ENCODE peak calls at places on chromosomes 11 and 22, in four cellular contexts. One of them, this sample, is unnamed.

GRCh38 chr11:126538071-126538470 is 182.6 kb downstream of the ST3GAL4 start:
- DNase-seq in nephron progenitor cell: no peak
- DNase-seq in cardiac fibroblast: no peak
- DNase-seq in glutamatergic neuron: no peak
- DNase-seq in this sample: no peak

GRCh38 chr11:123429851-123430735 is at the start of gene GRAMD1B:
- DNase-seq in cardiac fibroblast: peak
- DNase-seq in nephron progenitor cell: peak
- DNase-seq in glutamatergic neuron: peak
- DNase-seq in this sample: peak

GRCh38 chr11:123859731-123860130 is 25.7 kb downstream of the TMEM225 start:
- DNase-seq in glutamatergic neuron: no peak
- DNase-seq in cardiac fibroblast: no peak
- DNase-seq in nephron progenitor cell: no peak
- DNase-seq in this sample: no peak

GRCh38 chr11:80109652-80110051 is 668.8 kb upstream of the TENM4 start:
- DNase-seq in nephron progenitor cell: no peak
- DNase-seq in glutamatergic neuron: no peak
- DNase-seq in cardiac fibroblast: no peak
- DNase-seq in this sample: no peak

GRCh38 chr22:24325105-24325757 is 54.6 kb downstream of the SPECC1L start:
- DNase-seq in cardiac fibroblast: peak
- DNase-seq in glutamatergic neuron: no peak
- DNase-seq in nephron progenitor cell: no peak
- DNase-seq in this sample: peak

GRCh38 chr11:61704838-61705237 is 24.6 kb downstream of the DAGLA start:
- DNase-seq in nephron progenitor cell: no peak
- DNase-seq in cardiac fibroblast: no peak
- DNase-seq in glutamatergic neuron: no peak
- DNase-seq in this sample: no peak

GRCh38 chr11:77386178-77386577 is 84.7 kb upstream of the GDPD4 start:
- DNase-seq in nephron progenitor cell: no peak
- DNase-seq in cardiac fibroblast: no peak
- DNase-seq in glutamatergic neuron: no peak
- DNase-seq in this sample: no peak

GRCh38 chr11:95676280-95676679 is 113.3 kb downstream of the FAM76B start:
- DNase-seq in glutamatergic neuron: no peak
- DNase-seq in cardiac fibroblast: no peak
- DNase-seq in nephron progenitor cell: no peak
- DNase-seq in this sample: no peak

GRCh38 chr11:61333638-61334433 is 808 bp downstream of the TKFC start:
- DNase-seq in cardiac fibroblast: no peak
- DNase-seq in glutamatergic neuron: no peak
- DNase-seq in nephron progenitor cell: no peak
- DNase-seq in this sample: peak

GRCh38 chr11:68541983-68542382 is 81.4 kb downstream of the PPP6R3 start:
- DNase-seq in glutamatergic neuron: no peak
- DNase-seq in nephron progenitor cell: no peak
- DNase-seq in cardiac fibroblast: no peak
- DNase-seq in this sample: no peak

GRCh38 chr22:46738961-46739870 is 1.2 kb upstream of the CERK start:
- DNase-seq in cardiac fibroblast: peak
- DNase-seq in nephron progenitor cell: peak
- DNase-seq in glutamatergic neuron: peak
- DNase-seq in this sample: no peak

GRCh38 chr11:131894615-131895544 is 524.5 kb downstream of the NTM start:
- DNase-seq in glutamatergic neuron: no peak
- DNase-seq in cardiac fibroblast: peak
- DNase-seq in nephron progenitor cell: no peak
- DNase-seq in this sample: no peak

GRCh38 chr11:69055598-69056516 is 7.1 kb downstream of the TPCN2 start:
- DNase-seq in glutamatergic neuron: no peak
- DNase-seq in cardiac fibroblast: no peak
- DNase-seq in nephron progenitor cell: no peak
- DNase-seq in this sample: peak

GRCh38 chr11:112583246-112583893 is 322.7 kb upstream of the PLET1 start:
- DNase-seq in glutamatergic neuron: no peak
- DNase-seq in cardiac fibroblast: no peak
- DNase-seq in nephron progenitor cell: no peak
- DNase-seq in this sample: peak

GRCh38 chr11:122167100-122167499 is 51.1 kb upstream of the BLID start:
- DNase-seq in nephron progenitor cell: no peak
- DNase-seq in cardiac fibroblast: peak
- DNase-seq in glutamatergic neuron: no peak
- DNase-seq in this sample: no peak

GRCh38 chr11:118353084-118353710 is 6.2 kb upstream of the UBE4A start:
- DNase-seq in cardiac fibroblast: peak
- DNase-seq in nephron progenitor cell: no peak
- DNase-seq in glutamatergic neuron: no peak
- DNase-seq in this sample: peak

GRCh38 chr11:92048415-92048814 is 176.2 kb upstream of the FAT3 start:
- DNase-seq in cardiac fibroblast: no peak
- DNase-seq in glutamatergic neuron: no peak
- DNase-seq in nephron progenitor cell: no peak
- DNase-seq in this sample: no peak

GRCh38 chr22:49720279-49720959 is 107.3 kb downstream of the BRD1 start:
- DNase-seq in nephron progenitor cell: no peak
- DNase-seq in glutamatergic neuron: no peak
- DNase-seq in cardiac fibroblast: no peak
- DNase-seq in this sample: no peak

GRCh38 chr11:64923151-64923661 is 1.3 kb upstream of the PPP2R5B start:
- DNase-seq in cardiac fibroblast: no peak
- DNase-seq in nephron progenitor cell: no peak
- DNase-seq in glutamatergic neuron: no peak
- DNase-seq in this sample: no peak

GRCh38 chr11:66107600-66108151 is 37.6 kb downstream of the PACS1 start:
- DNase-seq in glutamatergic neuron: no peak
- DNase-seq in nephron progenitor cell: no peak
- DNase-seq in cardiac fibroblast: peak
- DNase-seq in this sample: no peak

GRCh38 chr22:49716441-49716840 is 111.2 kb downstream of the BRD1 start:
- DNase-seq in cardiac fibroblast: no peak
- DNase-seq in nephron progenitor cell: no peak
- DNase-seq in glutamatergic neuron: no peak
- DNase-seq in this sample: no peak

GRCh38 chr11:36412781-36413383 is 97.2 kb downstream of the TRAF6 start:
- DNase-seq in nephron progenitor cell: no peak
- DNase-seq in glutamatergic neuron: no peak
- DNase-seq in cardiac fibroblast: no peak
- DNase-seq in this sample: no peak

GRCh38 chr11:27701262-27702105 is 1.2 kb upstream of the BDNF start:
- DNase-seq in nephron progenitor cell: peak
- DNase-seq in glutamatergic neuron: peak
- DNase-seq in cardiac fibroblast: peak
- DNase-seq in this sample: peak

GRCh38 chr11:19715373-19715772 is 2.7 kb downstream of the NAV2 start:
- DNase-seq in nephron progenitor cell: no peak
- DNase-seq in glutamatergic neuron: no peak
- DNase-seq in cardiac fibroblast: peak
- DNase-seq in this sample: no peak

GRCh38 chr11:3020011-3020410 is 27.9 kb upstream of the NAP1L4 start:
- DNase-seq in nephron progenitor cell: no peak
- DNase-seq in glutamatergic neuron: no peak
- DNase-seq in cardiac fibroblast: no peak
- DNase-seq in this sample: no peak

GRCh38 chr11:69080361-69080973 is 31.7 kb downstream of the TPCN2 start:
- DNase-seq in cardiac fibroblast: peak
- DNase-seq in nephron progenitor cell: no peak
- DNase-seq in glutamatergic neuron: no peak
- DNase-seq in this sample: no peak

GRCh38 chr11:130121430-130121978 is 38.1 kb upstream of the ST14 start:
- DNase-seq in cardiac fibroblast: peak
- DNase-seq in nephron progenitor cell: no peak
- DNase-seq in glutamatergic neuron: no peak
- DNase-seq in this sample: no peak

GRCh38 chr11:47915407-47916137 is 64.8 kb upstream of the PTPRJ start:
- DNase-seq in nephron progenitor cell: peak
- DNase-seq in glutamatergic neuron: no peak
- DNase-seq in cardiac fibroblast: no peak
- DNase-seq in this sample: no peak

DNA sequence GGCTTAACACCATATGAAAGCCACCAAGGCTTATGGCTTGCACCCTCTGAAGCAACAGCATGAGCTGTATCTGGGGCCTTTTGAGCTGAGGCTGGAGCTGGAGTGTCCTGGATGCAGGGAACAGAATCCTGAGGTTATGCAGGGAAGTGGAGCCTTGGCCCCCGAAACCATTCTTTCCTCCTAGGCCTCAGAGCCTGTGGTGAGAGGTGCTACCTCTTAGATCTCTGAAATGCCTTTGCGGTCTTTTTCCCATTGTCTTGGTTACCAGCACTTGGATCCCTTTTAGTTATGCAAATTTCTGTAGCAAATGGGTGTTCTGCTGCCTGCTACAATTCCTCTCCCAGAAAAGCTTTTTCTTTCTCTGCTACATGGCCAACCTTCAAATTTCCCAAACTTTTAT is 72.7 kb upstream of the CLPB start:
- DNase-seq in nephron progenitor cell: no peak
- DNase-seq in glutamatergic neuron: no peak
- DNase-seq in cardiac fibroblast: no peak
- DNase-seq in this sample: no peak
- TF ChIP-seq CTCF in nephron progenitor cell: no peak
- TF ChIP-seq CTCF in glutamatergic neuron: no peak
- TF ChIP-seq CTCF in cardiac fibroblast: no peak
- TF ChIP-seq CTCF in this sample: no peak

GRCh38 chr22:28112130-28112529 is 193.1 kb upstream of the PITPNB start:
- DNase-seq in nephron progenitor cell: no peak
- DNase-seq in glutamatergic neuron: no peak
- DNase-seq in cardiac fibroblast: no peak
- DNase-seq in this sample: no peak
- TF ChIP-seq CTCF in nephron progenitor cell: no peak
- TF ChIP-seq CTCF in glutamatergic neuron: no peak
- TF ChIP-seq CTCF in cardiac fibroblast: no peak
- TF ChIP-seq CTCF in this sample: no peak

DNA sequence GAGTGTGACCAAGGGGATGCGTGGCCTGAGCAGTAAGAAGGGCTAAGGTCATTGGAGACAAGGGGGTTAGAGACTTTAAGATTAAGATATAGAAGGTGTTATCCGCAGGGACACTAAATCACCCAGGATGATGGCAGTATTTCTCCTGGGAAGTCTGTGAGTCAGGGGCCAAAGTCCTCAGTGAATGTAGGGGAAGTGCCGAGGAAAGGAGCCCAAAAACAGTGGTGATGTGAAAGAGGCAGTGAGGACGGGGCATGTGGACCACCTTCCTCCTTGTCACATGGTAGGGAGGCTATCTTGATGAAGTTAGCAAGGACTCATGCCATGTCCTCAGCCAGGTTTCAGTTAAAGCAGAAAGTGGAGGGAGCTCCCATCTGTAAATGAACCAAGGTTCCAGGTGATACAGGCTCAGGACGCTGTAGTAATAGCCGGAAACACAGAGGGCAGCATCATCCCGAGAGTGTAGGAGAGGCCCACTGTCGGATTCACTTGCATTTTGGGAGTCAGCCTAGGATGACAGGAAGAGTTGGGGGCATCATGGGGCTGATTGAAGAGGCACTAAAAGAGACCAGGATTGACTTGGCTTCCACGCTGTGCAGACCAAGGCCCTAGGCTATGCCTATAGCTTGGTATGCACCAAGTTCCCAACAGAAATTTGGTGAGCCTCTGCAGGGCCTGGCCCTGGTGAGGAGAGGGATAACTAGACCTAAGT is 33.5 kb downstream of the WEE1 start:
- DNase-seq in cardiac fibroblast: no peak
- DNase-seq in nephron progenitor cell: no peak
- DNase-seq in glutamatergic neuron: no peak
- DNase-seq in this sample: no peak
- TF ChIP-seq CTCF in cardiac fibroblast: no peak
- TF ChIP-seq CTCF in nephron progenitor cell: no peak
- TF ChIP-seq CTCF in glutamatergic neuron: no peak
- TF ChIP-seq CTCF in this sample: no peak

GRCh38 chr22:36946436-36947158 is 33.2 kb downstream of the CSF2RB start:
- DNase-seq in glutamatergic neuron: no peak
- DNase-seq in cardiac fibroblast: peak
- DNase-seq in nephron progenitor cell: no peak
- DNase-seq in this sample: peak
- TF ChIP-seq CTCF in glutamatergic neuron: no peak
- TF ChIP-seq CTCF in cardiac fibroblast: peak
- TF ChIP-seq CTCF in nephron progenitor cell: no peak
- TF ChIP-seq CTCF in this sample: no peak

DNA sequence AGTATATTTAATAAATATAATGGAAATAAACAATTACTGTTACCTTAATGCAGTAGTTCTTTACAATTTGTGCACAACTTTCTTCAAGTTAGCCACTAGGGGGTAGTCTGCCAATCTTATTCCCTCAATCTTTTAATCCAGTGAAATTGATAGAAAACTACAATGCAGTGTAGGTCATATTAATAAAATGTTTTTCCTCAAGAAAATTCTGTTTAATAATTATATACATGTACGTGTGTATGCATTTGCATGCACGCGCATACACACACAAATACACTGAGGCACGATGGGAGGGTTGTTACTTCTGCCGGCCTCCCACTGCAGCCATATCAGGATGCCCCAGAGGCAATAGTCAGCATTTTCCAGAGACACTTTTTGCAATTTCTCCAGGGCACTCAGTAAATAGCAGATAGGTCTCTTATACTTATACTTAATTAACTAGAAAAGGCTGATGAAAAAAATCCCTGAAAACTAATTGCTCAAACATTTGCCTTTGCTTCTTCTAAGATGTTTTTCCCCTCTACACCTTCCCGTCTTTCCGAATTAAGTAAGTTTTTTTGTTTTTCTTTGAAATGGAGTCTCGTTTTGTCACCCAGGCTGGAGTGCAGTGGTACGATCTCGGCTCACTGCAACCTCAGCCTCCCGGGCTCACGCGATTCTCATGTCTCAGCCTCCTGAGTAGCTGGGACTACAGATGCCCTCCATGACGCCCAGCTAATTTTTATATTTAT is 3.1 kb downstream of the GAB2 start:
- DNase-seq in glutamatergic neuron: no peak
- DNase-seq in nephron progenitor cell: no peak
- DNase-seq in cardiac fibroblast: peak
- DNase-seq in this sample: no peak
- TF ChIP-seq CTCF in glutamatergic neuron: peak
- TF ChIP-seq CTCF in nephron progenitor cell: peak
- TF ChIP-seq CTCF in cardiac fibroblast: peak
- TF ChIP-seq CTCF in this sample: peak

GRCh38 chr22:48071305-48071704 is 1308.9 kb downstream of the TBC1D22A start:
- DNase-seq in cardiac fibroblast: no peak
- DNase-seq in nephron progenitor cell: no peak
- DNase-seq in glutamatergic neuron: no peak
- DNase-seq in this sample: no peak
- TF ChIP-seq CTCF in cardiac fibroblast: no peak
- TF ChIP-seq CTCF in nephron progenitor cell: no peak
- TF ChIP-seq CTCF in glutamatergic neuron: no peak
- TF ChIP-seq CTCF in this sample: no peak

GRCh38 chr11:13354335-13354734 is 76.7 kb downstream of the BMAL1 start:
- DNase-seq in glutamatergic neuron: no peak
- DNase-seq in cardiac fibroblast: peak
- DNase-seq in nephron progenitor cell: no peak
- DNase-seq in this sample: no peak
- TF ChIP-seq CTCF in glutamatergic neuron: no peak
- TF ChIP-seq CTCF in cardiac fibroblast: peak
- TF ChIP-seq CTCF in nephron progenitor cell: no peak
- TF ChIP-seq CTCF in this sample: no peak

This sample was measured in GM13976.